ENCODE peak calls at places on chromosome 7, in five cellular contexts. I is AG04449, V is astrocyte of the cerebellum, Z is PC-3, E is spleen. O is an unnamed sample.

GRCh38 chr7:155850001-155850436 is 37.8 kb upstream of the SHH start:
- DNase-seq in V (no peak), Z (no peak), I (no peak), E (no peak), O (no peak)

GRCh38 chr7:46853451-46853850 is 728.5 kb downstream of the TNS3 start:
- DNase-seq in I (no peak), Z (no peak), V (peak; percentile 66), E (no peak), O (no peak)

GRCh38 chr7:96080021-96080420 is 241.9 kb downstream of the SLC25A13 start:
- DNase-seq in V (peak; percentile 2), E (no peak), I (no peak), Z (peak; percentile 79), O (no peak)

GRCh38 chr7:157027568-157028527 is 17.4 kb upstream of the MNX1 start:
- DNase-seq in I (no peak), V (no peak), E (peak; percentile 24), Z (peak; percentile 84), O (no peak)

GRCh38 chr7:21902240-21902639 is 43.5 kb downstream of the CDCA7L start:
- DNase-seq in Z (peak; percentile 58), V (no peak), E (no peak), I (peak; percentile 60), O (no peak)

GRCh38 chr7:98418636-98419315 is 17.9 kb upstream of the BAIAP2L1 start:
- DNase-seq in E (peak; percentile 32), Z (peak; percentile 98), V (peak; percentile 71), I (peak; percentile 89), O (peak; percentile 76)

GRCh38 chr7:98284335-98285036 is 3.0 kb downstream of the BRI3 start:
- DNase-seq in V (no peak), E (peak; percentile 92), I (peak; percentile 46), Z (peak; percentile 78), O (peak; percentile 26)

GRCh38 chr7:148286150-148286549 is 304.4 kb upstream of the C7orf33 start:
- DNase-seq in Z (peak; percentile 54), V (no peak), E (no peak), I (no peak), O (no peak)

GRCh38 chr7:153320005-153320404 is 560.5 kb downstream of the ACTR3B start:
- DNase-seq in E (no peak), V (no peak), I (no peak), Z (no peak), O (no peak)

GRCh38 chr7:17663056-17663675 is 277.1 kb downstream of the SNX13 start:
- DNase-seq in V (peak; percentile 63), Z (peak; percentile 67), I (no peak), E (no peak), O (no peak)

GRCh38 chr7:65902306-65902705 is 29.4 kb downstream of the VKORC1L1 start:
- DNase-seq in Z (no peak), E (no peak), V (no peak), I (no peak), O (no peak)

GRCh38 chr7:4093035-4093434 is 589.1 kb upstream of the FOXK1 start:
- DNase-seq in E (no peak), I (no peak), V (no peak), Z (no peak), O (no peak)

GRCh38 chr7:101239951-101240220 is 2.3 kb upstream of the CLDN15 start:
- DNase-seq in I (no peak), V (no peak), Z (no peak), E (no peak), O (no peak)

GRCh38 chr7:84297606-84298005 is 103.0 kb upstream of the SEMA3A start:
- DNase-seq in I (no peak), E (no peak), Z (no peak), V (no peak), O (no peak)

GRCh38 chr7:157302314-157302711 is 34.5 kb upstream of the DNAJB6 start:
- DNase-seq in V (no peak), I (no peak), E (peak; percentile 96), Z (peak; percentile 95), O (no peak)

GRCh38 chr7:120966961-120967360 is 16.4 kb downstream of the ING3 start:
- DNase-seq in V (no peak), Z (no peak), E (no peak), I (no peak), O (no peak)

GRCh38 chr7:128453836-128454804 is 1.6 kb upstream of the HILPDA start:
- DNase-seq in I (peak; percentile 55), V (peak; percentile 91), E (peak; percentile 84), Z (no peak), O (peak; percentile 16)

GRCh38 chr7:116538138-116538537 is 13.3 kb downstream of the CAV1 start:
- DNase-seq in V (no peak), Z (no peak), E (no peak), I (no peak), O (no peak)

GRCh38 chr7:48042216-48042615 is 6.9 kb downstream of the C7orf57 start:
- DNase-seq in Z (peak; percentile 37), I (no peak), V (no peak), E (no peak), O (no peak)

GRCh38 chr7:66748127-66748511 is 7.6 kb downstream of the RABGEF1 start:
- DNase-seq in I (no peak), E (no peak), Z (no peak), V (no peak), O (no peak)

GRCh38 chr7:157299613-157300405 is 37.0 kb upstream of the DNAJB6 start:
- DNase-seq in V (no peak), Z (peak; percentile 26), I (no peak), E (peak; percentile 81), O (no peak)

GRCh38 chr7:148772297-148773089 is 73.8 kb downstream of the CUL1 start:
- DNase-seq in Z (peak; percentile 92), E (no peak), I (peak; percentile 73), V (peak; percentile 64), O (peak; percentile 81)

GRCh38 chr7:133540096-133540860 is 287.4 kb downstream of the EXOC4 start:
- DNase-seq in E (no peak), Z (no peak), V (no peak), I (no peak), O (no peak)

GRCh38 chr7:3641556-3641955 is 340.5 kb downstream of the SDK1 start:
- DNase-seq in I (no peak), Z (no peak), V (no peak), E (no peak), O (no peak)

GRCh38 chr7:100705753-100706671 is at the start of gene POP7:
- DNase-seq in I (peak; percentile 88), V (peak; percentile 96), Z (peak; percentile 98), E (peak; percentile 99), O (peak; percentile 88)

GRCh38 chr7:152527610-152528032 is 91.8 kb upstream of the KMT2C start:
- DNase-seq in Z (no peak), E (no peak), V (no peak), I (no peak), O (no peak)

GRCh38 chr7:113548561-113548960 is 370.2 kb downstream of the PPP1R3A start:
- DNase-seq in I (no peak), E (no peak), V (no peak), Z (no peak), O (no peak)

GRCh38 chr7:129616530-129616929 is 5.0 kb downstream of the NRF1 start:
- DNase-seq in V (no peak), E (no peak), I (no peak), Z (no peak), O (no peak)

GRCh38 chr7:82755705-82756551 is 312.4 kb upstream of the CACNA2D1 start:
- DNase-seq in Z (peak; percentile 13), I (peak; percentile 49), V (no peak), E (no peak), O (no peak)

GRCh38 chr7:53218730-53219504 is 183.5 kb downstream of the POM121L12 start:
- DNase-seq in E (no peak), I (no peak), Z (no peak), V (peak; percentile 1), O (no peak)

GRCh38 chr7:102050864-102051460 is 233.5 kb downstream of the CUX1 start:
- DNase-seq in E (no peak), I (no peak), Z (no peak), V (no peak), O (no peak)

GRCh38 chr7:157139142-157140117 is 704 bp downstream of the UBE3C start:
- DNase-seq in E (peak; percentile 96), Z (peak; percentile 31), I (no peak), V (no peak), O (no peak)

GRCh38 chr7:44824894-44825526 is 22.9 kb downstream of the H2AZ2 start:
- DNase-seq in Z (no peak), I (no peak), E (peak; percentile 44), V (no peak), O (peak; percentile 19)
- H3K4me3 ChIP-seq in Z (no peak overlapping the region), I (no peak overlapping the region), E (no peak overlapping the region), V (no peak overlapping the region), O (no peak overlapping the region)

DNA sequence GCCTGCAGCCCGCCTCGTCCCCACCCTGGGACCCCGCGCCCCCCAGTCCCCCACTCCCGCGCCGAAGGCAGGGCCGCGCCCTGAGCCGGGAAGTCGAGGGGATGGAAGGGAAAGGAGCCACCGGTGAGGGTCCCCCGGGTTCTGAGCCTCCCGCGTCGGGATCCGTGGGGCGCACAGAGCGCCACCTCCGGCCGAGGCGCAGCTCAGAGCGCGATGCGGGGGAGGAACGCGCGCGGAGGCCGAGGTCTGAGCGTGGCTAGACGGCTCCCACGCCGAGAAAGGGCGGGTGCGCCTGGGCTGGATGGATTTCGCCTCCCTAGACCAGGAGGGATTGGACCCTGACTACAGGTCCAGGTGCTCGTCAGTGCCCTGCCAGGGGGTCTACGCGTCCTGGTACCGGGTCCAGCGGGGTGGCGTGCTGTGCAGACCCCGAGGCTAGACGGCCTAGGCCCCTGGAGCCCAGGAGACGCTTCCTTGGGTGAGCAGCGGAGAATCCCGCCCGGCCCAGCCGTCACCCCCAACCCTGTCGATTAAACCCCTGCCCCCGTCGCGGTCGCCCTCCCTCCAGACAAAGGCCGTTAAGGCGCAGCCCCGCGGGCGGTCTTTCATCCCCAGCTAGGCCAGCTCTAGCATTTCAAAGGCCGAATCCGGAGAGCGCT is 986 bp upstream of the PDGFA start:
- DNase-seq in E (no peak), V (no peak), Z (no peak), I (no peak), O (no peak)
- TF ChIP-seq CTCF in E (no peak), V (peak; percentile 13), Z (peak; percentile 42), I (peak; percentile 21), O (no peak)

GRCh38 chr7:50467817-50468610 is 17.9 kb upstream of the FIGNL1 start:
- DNase-seq in I (no peak), V (peak; percentile 32), Z (peak; percentile 84), E (peak; percentile 94), O (peak; percentile 24)
- H3K4me3 ChIP-seq in I (peak overlapping the region; percentile 15), V (no peak overlapping the region), Z (peak overlapping the region; percentile 57), E (no peak overlapping the region), O (no peak overlapping the region)

GRCh38 chr7:55452967-55453366 is 87.8 kb downstream of the LANCL2 start:
- DNase-seq in E (no peak), Z (no peak), V (no peak), I (no peak), O (no peak)

GRCh38 chr7:55458351-55458750 is 93.2 kb downstream of the LANCL2 start:
- DNase-seq in Z (peak; percentile 58), V (no peak), I (no peak), E (no peak), O (no peak)

DNA sequence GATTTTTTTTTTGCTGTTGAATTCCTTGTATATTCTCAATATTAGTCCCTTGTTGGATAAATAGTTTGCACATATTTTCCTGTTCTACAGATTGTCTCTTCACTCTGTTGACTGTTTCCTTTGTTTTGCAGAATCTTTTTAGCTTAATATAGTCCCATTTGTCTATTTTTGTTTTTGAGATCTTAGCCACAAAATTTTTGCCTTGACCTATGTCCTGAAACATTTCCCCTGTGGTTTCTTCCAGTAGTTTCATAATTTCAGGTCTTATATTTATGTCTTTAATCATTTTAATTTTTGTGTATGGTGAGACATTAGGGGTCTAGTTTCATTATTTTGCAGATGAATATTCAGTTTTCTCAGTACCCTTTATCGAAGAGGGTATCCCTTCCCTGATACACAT is 92.7 kb downstream of the LANCL2 start:
- DNase-seq in I (no peak), E (no peak), Z (no peak), V (no peak), O (no peak)
- TF ChIP-seq CTCF in I (no peak), E (no peak), Z (no peak), V (no peak), O (no peak)

O was measured in HFF-Myc.